ENCODE peak calls at places on chromosomes 6 and 20, in nine cellular contexts. L is CD4-positive, CD25-positive, alpha-beta regulatory T cell; O is CD8-positive, alpha-beta T cell; W is vagina; N is ovary; H is prostate gland; B is right cardiac atrium; Z is tibial artery; D is NT2/D1. G is an unnamed sample.

GRCh38 chr20:36066777-36067176 is 87.8 kb upstream of the EPB41L1 start:
- DNase-seq in L (no peak), O (no peak), W (no peak), N (no peak), H (peak; percentile 40), B (no peak), Z (no peak), D (no peak), G (peak; percentile 33)

GRCh38 chr6:38687043-38687353 is 15.9 kb downstream of the GLO1 start:
- DNase-seq in L (no peak), O (no peak), W (no peak), N (no peak), H (no peak), B (no peak), Z (no peak), D (no peak), G (no peak)

GRCh38 chr6:14016432-14016831 is 91.7 kb downstream of the RNF182 start:
- DNase-seq in L (no peak), O (no peak), W (no peak), N (no peak), H (no peak), B (no peak), Z (no peak), D (no peak), G (no peak)

GRCh38 chr20:59159091-59159821 is 4.4 kb upstream of the ZNF831 start:
- DNase-seq in L (peak; percentile 59), O (peak; percentile 77), W (peak; percentile 72), N (no peak), H (no peak), B (no peak), Z (no peak), D (peak; percentile 33), G (no peak)

GRCh38 chr6:134195164-134195906 is 122.6 kb downstream of the SGK1 start:
- DNase-seq in L (no peak), O (no peak), W (no peak), N (no peak), H (no peak), B (no peak), Z (no peak), D (no peak), G (no peak)

GRCh38 chr6:30882764-30883475 is 1.4 kb upstream of the DDR1 start:
- DNase-seq in L (no peak), O (no peak), W (peak; percentile 96), N (peak; percentile 62), H (peak; percentile 93), B (peak; percentile 67), Z (no peak), D (no peak), G (peak; percentile 88)

GRCh38 chr20:17625246-17626051 is 55.6 kb downstream of the DSTN start:
- DNase-seq in L (no peak), O (no peak), W (no peak), N (peak; percentile 7), H (no peak), B (peak; percentile 55), Z (peak; percentile 19), D (no peak), G (no peak)

GRCh38 chr20:38057351-38057972 is 23.9 kb downstream of the RPRD1B start:
- DNase-seq in L (peak; percentile 68), O (peak; percentile 82), W (no peak), N (peak; percentile 74), H (peak; percentile 82), B (peak; percentile 96), Z (peak; percentile 90), D (peak; percentile 80), G (peak; percentile 90)

GRCh38 chr6:124960757-124961467 is 1.3 kb upstream of the RNF217 start:
- DNase-seq in L (no peak), O (no peak), W (no peak), N (no peak), H (no peak), B (no peak), Z (no peak), D (no peak), G (no peak)

GRCh38 chr6:42154461-42155209 is 12.2 kb upstream of the C6orf132 start:
- DNase-seq in L (no peak), O (no peak), W (no peak), N (no peak), H (no peak), B (no peak), Z (no peak), D (no peak), G (no peak)

GRCh38 chr6:692356-692851 is 535 bp downstream of the EXOC2 start:
- DNase-seq in L (peak; percentile 67), O (peak; percentile 74), W (no peak), N (peak; percentile 15), H (no peak), B (peak; percentile 79), Z (no peak), D (no peak), G (peak; percentile 46)

GRCh38 chr6:129507846-129508245 is 202.1 kb downstream of the ARHGAP18 start:
- DNase-seq in L (no peak), O (no peak), W (no peak), N (no peak), H (no peak), B (no peak), Z (no peak), D (no peak), G (no peak)

GRCh38 chr20:25223179-25223661 is 24.7 kb upstream of the PYGB start:
- DNase-seq in L (no peak), O (no peak), W (no peak), N (no peak), H (no peak), B (peak; percentile 32), Z (no peak), D (peak; percentile 58), G (peak; percentile 69)

GRCh38 chr20:64068381-64069208 is 5.6 kb downstream of the TCEA2 start:
- DNase-seq in L (no peak), O (no peak), W (no peak), N (no peak), H (no peak), B (no peak), Z (no peak), D (no peak), G (no peak)

GRCh38 chr20:35093245-35093884 is 758 bp upstream of the TRPC4AP start:
- DNase-seq in L (no peak), O (no peak), W (no peak), N (no peak), H (no peak), B (no peak), Z (no peak), D (no peak), G (no peak)

GRCh38 chr6:156593893-156594292 is 183.3 kb upstream of the ARID1B start:
- DNase-seq in L (no peak), O (no peak), W (no peak), N (no peak), H (no peak), B (no peak), Z (no peak), D (no peak), G (no peak)
- H3K4me3 ChIP-seq in L (no peak overlapping the region), O (no peak overlapping the region), W (no peak overlapping the region), N (no peak overlapping the region), H (no peak overlapping the region), B (no peak overlapping the region), Z (no peak overlapping the region), D (no peak overlapping the region), G (no peak overlapping the region)

DNA sequence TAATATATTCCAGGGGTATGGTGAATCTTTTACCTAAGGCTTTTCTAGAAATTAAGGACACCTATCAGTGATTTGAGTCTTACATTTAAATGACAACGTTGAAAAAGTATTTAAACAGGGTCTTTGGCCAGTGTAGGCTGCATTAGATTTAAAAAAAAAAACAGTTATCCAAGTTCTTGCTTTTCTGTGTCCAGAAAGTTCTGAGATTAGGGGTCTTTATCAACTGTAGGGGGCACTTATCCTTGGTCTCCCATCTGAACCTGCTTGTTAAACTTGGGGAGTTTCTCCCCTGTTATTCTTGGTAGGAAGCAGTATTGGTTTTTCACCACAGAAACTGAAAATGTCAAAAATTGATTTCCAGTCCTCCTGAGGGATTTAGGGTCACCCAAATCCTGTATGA is 155.9 kb upstream of the ZNF217 start:
- DNase-seq in L (no peak), O (no peak), W (no peak), N (no peak), H (no peak), B (no peak), Z (no peak), D (no peak), G (no peak)
- H3K4me1 ChIP-seq in L (peaks cover 33% of the 10 kb centered on the region), O (peaks cover 53% of the 10 kb centered on the region), W (peaks cover 26% of the 10 kb centered on the region), N (peaks cover 1% of the 10 kb centered on the region), H (peaks cover 8% of the 10 kb centered on the region), B (no peaks in the 10 kb centered on the region), Z (no peaks in the 10 kb centered on the region), D (peaks cover 15% of the 10 kb centered on the region), G (peaks cover 38% of the 10 kb centered on the region)

GRCh38 chr6:159042824-159043181 is 2.0 kb downstream of the TAGAP start:
- DNase-seq in L (no peak), O (no peak), W (no peak), N (no peak), H (no peak), B (no peak), Z (no peak), D (no peak), G (no peak)

GRCh38 chr6:159044899-159045727 is at the start of gene TAGAP:
- DNase-seq in L (peak; percentile 85), O (peak; percentile 85), W (peak; percentile 37), N (peak; percentile 46), H (peak; percentile 46), B (peak; percentile 87), Z (peak; percentile 73), D (no peak), G (peak; percentile 70)

GRCh38 chr6:159043986-159044385 is 805 bp downstream of the TAGAP start:
- DNase-seq in L (no peak), O (peak; percentile 33), W (no peak), N (no peak), H (no peak), B (no peak), Z (no peak), D (no peak), G (no peak)

GRCh38 chr6:159042003-159042823 is 2.6 kb downstream of the TAGAP start:
- DNase-seq in L (peak; percentile 72), O (peak; percentile 74), W (no peak), N (peak; percentile 51), H (peak; percentile 68), B (peak; percentile 59), Z (no peak), D (peak; percentile 54), G (peak; percentile 77)

DNA sequence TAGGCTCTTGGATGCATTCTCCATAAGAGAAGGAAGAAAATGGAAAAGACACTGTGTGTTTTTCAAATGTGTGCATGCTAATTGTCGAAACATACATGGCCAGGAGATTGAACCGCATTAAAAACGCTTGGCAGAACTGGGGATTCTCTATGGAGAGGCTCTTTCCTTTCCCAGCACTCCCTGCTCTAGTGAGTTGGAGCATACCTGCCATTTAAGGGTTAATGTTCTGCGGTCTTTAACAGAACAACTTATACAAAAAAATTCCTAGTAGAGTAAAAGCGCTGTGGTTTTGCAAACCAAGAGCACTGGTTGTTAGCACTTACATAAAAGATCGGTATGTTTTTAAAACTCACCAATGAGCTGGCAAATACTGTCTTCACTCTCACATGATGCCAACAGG is 1.6 kb downstream of the TAGAP start:
- DNase-seq in L (no peak), O (no peak), W (no peak), N (no peak), H (no peak), B (no peak), Z (no peak), D (no peak), G (no peak)
- H3K4me3 ChIP-seq in L (peak overlapping the region; percentile 100), O (peak overlapping the region; percentile 63), W (no peak overlapping the region), N (no peak overlapping the region), H (no peak overlapping the region), B (peak overlapping the region; percentile 35), Z (no peak overlapping the region), D (no peak overlapping the region), G (no peak overlapping the region)

GRCh38 chr6:132489376-132489775 is 23.5 kb downstream of the STX7 start:
- DNase-seq in L (no peak), O (no peak), W (no peak), N (no peak), H (no peak), B (no peak), Z (no peak), D (no peak), G (no peak)
- H3K4me1 ChIP-seq in L (peaks cover 23% of the 10 kb centered on the region), O (peaks cover 13% of the 10 kb centered on the region), W (peaks cover 28% of the 10 kb centered on the region), N (peaks cover 6% of the 10 kb centered on the region), H (no peaks in the 10 kb centered on the region), B (peaks cover 15% of the 10 kb centered on the region), Z (no peaks in the 10 kb centered on the region), D (peaks cover 2% of the 10 kb centered on the region), G (peaks cover 4% of the 10 kb centered on the region)

G was measured in stomach.